ENCODE peak calls at places on chromosomes 7 and 10, in six cellular contexts. B, N, H, T, F and Q are unnamed samples.

GRCh38 chr10:44828515-44829142 is 82.5 kb upstream of the TMEM72 start:
- DNase-seq in B (no peak), N (no peak), H (no peak), T (no peak), F (no peak), Q (no peak)

GRCh38 chr7:111362660-111363059 is 199.6 kb downstream of the IMMP2L start:
- DNase-seq in B (no peak), N (no peak), H (no peak), T (no peak), F (no peak), Q (no peak)

GRCh38 chr7:2537981-2538851 is 17.1 kb downstream of the BRAT1 start:
- DNase-seq in B (peak), N (no peak), H (no peak), T (peak), F (no peak), Q (no peak)

GRCh38 chr7:51101111-51101757 is 215.4 kb downstream of the COBL start:
- DNase-seq in B (no peak), N (no peak), H (no peak), T (no peak), F (no peak), Q (no peak)

GRCh38 chr7:78248867-78249266 is 450.3 kb downstream of the PHTF2 start:
- DNase-seq in B (no peak), N (no peak), H (no peak), T (no peak), F (no peak), Q (no peak)

GRCh38 chr10:43296320-43296719 is 29.5 kb upstream of the RASGEF1A start:
- DNase-seq in B (no peak), N (no peak), H (no peak), T (no peak), F (no peak), Q (no peak)

GRCh38 chr7:123635551-123636359 is 19.9 kb upstream of the LMOD2 start:
- DNase-seq in B (no peak), N (no peak), H (no peak), T (no peak), F (no peak), Q (peak)

GRCh38 chr10:58360412-58361004 is 24.7 kb upstream of the TFAM start:
- DNase-seq in B (no peak), N (no peak), H (no peak), T (no peak), F (no peak), Q (no peak)

GRCh38 chr7:115300228-115300870 is 378.5 kb downstream of the MDFIC start:
- DNase-seq in B (no peak), N (peak), H (no peak), T (no peak), F (no peak), Q (no peak)

GRCh38 chr7:115910541-115911164 is 119.9 kb downstream of the TFEC start:
- DNase-seq in B (no peak), N (peak), H (no peak), T (no peak), F (no peak), Q (peak)

GRCh38 chr7:91280180-91280579 is 15.9 kb downstream of the FZD1 start:
- DNase-seq in B (no peak), N (no peak), H (no peak), T (no peak), F (no peak), Q (no peak)

GRCh38 chr7:105831824-105832535 is 44.4 kb downstream of the ATXN7L1 start:
- DNase-seq in B (no peak), N (no peak), H (no peak), T (no peak), F (no peak), Q (no peak)

GRCh38 chr7:30687604-30688003 is 5.3 kb upstream of the CRHR2 start:
- DNase-seq in B (no peak), N (no peak), H (no peak), T (no peak), F (no peak), Q (no peak)